ENCODE peak calls at places on chromosome 18, in seven cellular contexts. F is IMR-90, P is body of pancreas, M is heart left ventricle, K is HCT116, I is endothelial cell of umbilical vein, E is A549. X is an unnamed sample.

GRCh38 chr18:26956894-26957293 is 91.4 kb upstream of the AQP4 start:
- DNase-seq in P (no peak), I (no peak), M (no peak), E (no peak), K (no peak), F (no peak), X (no peak)

GRCh38 chr18:48827321-48828200 is 123.2 kb downstream of the SMAD7 start:
- DNase-seq in E (no peak), F (peak), M (peak), P (no peak), K (no peak), I (peak), X (peak)

GRCh38 chr18:52677991-52678390 is 338.0 kb downstream of the DCC start:
- DNase-seq in E (no peak), F (no peak), I (no peak), K (no peak), M (no peak), P (no peak), X (no peak)

GRCh38 chr18:3692113-3692621 is 242.2 kb downstream of the TGIF1 start:
- DNase-seq in F (no peak), E (peak), K (no peak), P (no peak), I (no peak), M (no peak), X (no peak)

GRCh38 chr18:43606800-43607199 is 329.5 kb upstream of the SYT4 start:
- DNase-seq in K (no peak), M (no peak), F (no peak), P (no peak), E (no peak), I (no peak), X (no peak)

GRCh38 chr18:6289454-6290242 is 125.1 kb downstream of the L3MBTL4 start:
- DNase-seq in M (no peak), F (no peak), E (no peak), K (no peak), I (no peak), P (no peak), X (no peak)

GRCh38 chr18:50560681-50561629 is 1.1 kb downstream of the MAPK4 start:
- DNase-seq in M (peak), P (peak), E (no peak), I (no peak), K (no peak), F (no peak), X (no peak)

GRCh38 chr18:45353530-45353929 is 261.7 kb upstream of the SLC14A2 start:
- DNase-seq in E (peak), P (no peak), K (no peak), F (no peak), M (no peak), I (no peak), X (no peak)

DNA sequence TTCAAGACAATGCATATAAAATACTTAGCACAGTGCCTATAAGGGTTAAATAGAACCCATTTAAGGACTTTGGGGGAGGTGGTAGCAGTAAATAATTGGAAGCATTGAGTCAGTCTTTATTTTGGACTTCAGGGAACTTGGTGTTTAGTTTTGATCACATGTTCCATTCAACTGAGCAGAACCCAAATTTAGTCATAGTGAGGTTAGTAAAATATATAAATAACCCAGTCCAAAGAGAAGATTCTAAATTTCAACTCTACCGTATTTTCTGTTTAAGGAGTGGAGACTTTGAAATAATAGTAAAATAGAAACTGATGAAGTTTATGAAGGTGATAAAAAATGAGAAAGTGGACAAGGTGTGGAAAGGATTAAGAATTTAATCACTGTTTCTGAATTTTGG is 19.7 kb downstream of the TWSG1 start:
- DNase-seq in F (peak), P (no peak), M (no peak), I (no peak), K (no peak), E (no peak), X (no peak)
- H3K4me3 ChIP-seq in F (no peak), P (no peak), M (no peak), I (no peak), K (no peak), E (no peak), X (no peak)

GRCh38 chr18:79406708-79407107 is 11.0 kb downstream of the NFATC1 start:
- DNase-seq in E (no peak), M (peak), F (no peak), I (no peak), K (no peak), P (no peak), X (no peak)

GRCh38 chr18:79403723-79404566 is 8.2 kb downstream of the NFATC1 start:
- DNase-seq in F (no peak), P (no peak), I (peak), K (no peak), M (peak), E (no peak), X (no peak)

GRCh38 chr18:79404567-79404910 is 8.8 kb downstream of the NFATC1 start:
- DNase-seq in K (no peak), F (no peak), M (peak), E (no peak), I (no peak), P (no peak), X (no peak)

GRCh38 chr18:79405781-79406575 is 10.2 kb downstream of the NFATC1 start:
- DNase-seq in I (peak), P (no peak), E (no peak), K (no peak), F (no peak), M (peak), X (no peak)

DNA sequence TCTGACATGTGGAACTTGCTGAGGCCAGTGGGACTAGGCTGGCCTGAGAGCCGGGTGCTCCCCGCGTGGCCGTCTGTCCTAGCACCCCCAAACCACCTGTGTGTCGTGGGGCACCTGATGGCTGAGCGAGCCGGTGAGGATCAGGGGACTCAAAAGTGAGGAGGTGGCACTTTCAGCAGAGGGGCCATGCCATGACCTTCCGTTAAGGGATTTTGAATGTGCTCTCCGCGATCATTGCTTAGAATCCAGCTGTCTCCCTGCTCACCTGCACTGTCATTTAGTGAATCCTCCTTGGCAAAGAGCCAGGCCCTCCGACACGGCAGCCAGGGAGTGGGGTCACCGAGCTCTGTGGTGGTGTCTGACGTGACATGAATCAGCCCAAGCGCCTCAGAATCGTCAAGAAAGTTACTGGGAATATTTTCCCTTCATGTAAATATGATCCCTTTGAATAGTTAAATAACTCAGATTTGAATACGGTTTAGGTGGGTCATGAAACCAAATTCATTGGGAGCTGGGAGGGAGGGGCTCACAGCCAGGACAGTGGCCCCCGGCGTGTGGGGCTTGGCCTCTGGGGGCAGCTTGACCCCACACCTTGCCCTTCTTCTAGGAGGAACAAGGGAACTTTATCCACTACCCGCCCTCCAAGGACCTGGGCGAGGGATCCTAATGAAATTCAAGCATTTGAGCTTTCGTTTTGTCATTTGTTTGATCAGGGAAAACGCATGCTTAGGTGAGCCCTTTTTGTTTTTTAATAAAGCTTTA is 9.5 kb downstream of the NFATC1 start:
- DNase-seq in K (no peak), M (peak), P (no peak), I (no peak), F (no peak), E (no peak), X (no peak)
- H3K27ac ChIP-seq in K (no peak), M (peak), P (no peak), I (peak), F (no peak), E (no peak), X (peak)

GRCh38 chr18:7877609-7878008 is 310.5 kb downstream of the PTPRM start:
- DNase-seq in F (no peak), M (no peak), K (no peak), P (no peak), I (peak), E (peak), X (no peak)
- TF ChIP-seq POLR2A in F (no peak), M (no peak), K (no peak), P (no peak), I (no peak), E (no peak), X (no peak)

GRCh38 chr18:72868666-72869661 is 1.2 kb upstream of the NETO1 start:
- DNase-seq in E (no peak), F (no peak), K (no peak), I (no peak), P (no peak), M (no peak), X (no peak)

GRCh38 chr18:72866572-72866900 is 1.3 kb downstream of the NETO1 start:
- DNase-seq in P (no peak), E (no peak), M (no peak), F (no peak), K (no peak), I (no peak), X (no peak)

GRCh38 chr18:72867721-72868665 is at the start of gene NETO1:
- DNase-seq in I (no peak), K (no peak), P (no peak), F (no peak), E (no peak), M (no peak), X (no peak)

GRCh38 chr18:72869786-72870185 is 2.0 kb upstream of the NETO1 start:
- DNase-seq in I (no peak), F (no peak), K (no peak), E (no peak), M (no peak), P (no peak), X (no peak)

DNA sequence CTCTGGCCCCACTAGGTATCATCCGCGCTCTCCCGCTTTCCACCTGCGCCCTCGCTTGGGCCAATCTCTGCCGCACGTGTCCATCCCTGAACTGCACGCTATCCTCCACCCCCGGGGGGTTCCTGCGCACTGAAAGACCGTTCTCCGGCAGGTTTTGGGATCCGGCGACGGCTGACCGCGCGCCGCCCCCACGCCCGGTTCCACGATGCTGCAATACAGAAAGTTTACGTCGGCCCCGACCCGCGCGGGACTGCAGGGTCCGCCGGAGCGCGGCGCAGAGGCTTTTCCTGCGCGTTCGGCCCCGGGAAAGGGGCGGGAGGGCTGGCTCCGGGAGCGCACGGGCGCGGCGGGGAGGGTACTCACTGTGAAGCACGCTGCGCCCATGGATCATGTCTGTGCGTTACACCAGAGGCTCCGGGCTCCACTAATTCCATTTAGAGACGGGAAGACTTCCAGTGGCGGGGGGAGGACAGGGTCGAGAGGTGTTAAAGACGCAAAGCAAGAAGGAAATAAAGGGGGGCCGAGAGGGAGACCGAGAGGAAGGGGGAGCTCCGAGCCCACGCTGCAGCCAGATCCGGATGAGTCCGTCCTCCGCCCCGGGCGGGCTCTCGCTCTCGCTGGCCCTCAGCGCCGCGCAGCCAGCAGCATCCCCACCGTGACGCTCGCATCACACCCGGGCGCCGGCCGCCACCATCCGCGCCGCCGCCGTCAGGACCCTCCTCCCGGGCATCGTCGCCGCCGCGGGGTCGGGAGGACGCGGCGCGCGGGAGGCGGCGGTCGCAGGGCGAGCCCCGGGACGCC is 686 bp downstream of the NETO1 start:
- DNase-seq in M (no peak), F (no peak), P (no peak), I (no peak), E (no peak), K (no peak), X (no peak)
- H3K4me3 ChIP-seq in M (peak), F (peak), P (no peak), I (no peak), E (peak), K (no peak), X (peak)

GRCh38 chr18:76443519-76444435 is 51.3 kb downstream of the ZNF516 start:
- DNase-seq in E (no peak), M (no peak), I (no peak), F (no peak), P (no peak), K (no peak), X (no peak)
- H3K27ac ChIP-seq in E (no peak), M (no peak), I (no peak), F (no peak), P (no peak), K (no peak), X (no peak)

DNA sequence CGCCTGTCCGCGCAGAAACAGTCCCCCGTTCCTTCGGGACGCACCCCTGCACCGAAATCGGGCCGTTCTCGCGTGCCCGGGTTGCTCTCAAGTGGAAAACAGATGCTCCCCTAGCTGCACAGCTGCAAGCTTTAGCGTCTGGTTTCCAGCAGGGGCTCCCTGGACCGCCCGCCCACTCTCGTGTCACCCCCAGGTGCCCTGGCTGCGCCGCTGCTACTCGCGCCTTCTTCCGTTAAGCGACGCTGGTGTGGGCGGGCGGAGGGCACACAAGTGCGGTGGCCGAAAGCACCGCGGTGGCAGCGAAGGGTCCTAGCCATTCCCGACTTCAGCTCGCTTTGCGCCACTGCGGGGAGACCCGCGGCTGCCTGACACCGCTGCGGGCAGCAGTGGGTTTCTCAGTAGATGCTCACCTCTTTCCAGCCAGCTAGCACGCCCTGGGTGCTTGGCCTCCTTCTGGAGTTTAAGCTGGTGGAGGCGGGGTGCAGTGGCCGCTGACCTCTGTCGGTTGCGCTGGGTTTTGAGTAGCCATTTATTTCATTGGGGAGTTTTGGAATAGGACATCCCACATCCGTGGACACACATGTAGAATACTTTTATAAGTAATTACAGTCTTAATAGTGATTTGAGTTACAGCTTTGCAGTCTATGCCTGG is 806 bp downstream of the ZNF407 start:
- DNase-seq in K (peak), P (peak), I (no peak), M (peak), E (peak), F (peak), X (peak)
- TF ChIP-seq POLR2A in K (peak), P (no peak), I (no peak), M (no peak), E (no peak), F (no peak), X (no peak)

GRCh38 chr18:23138470-23138869 is 3.2 kb downstream of the CABLES1 start:
- DNase-seq in F (no peak), P (peak), E (no peak), K (no peak), I (no peak), M (peak), X (no peak)

GRCh38 chr18:23136326-23137092 is 1.2 kb downstream of the CABLES1 start:
- DNase-seq in M (peak), P (no peak), F (no peak), E (no peak), I (no peak), K (no peak), X (peak)

GRCh38 chr18:23135679-23136325 is 517 bp downstream of the CABLES1 start:
- DNase-seq in F (no peak), P (peak), K (no peak), E (no peak), I (no peak), M (no peak), X (peak)

GRCh38 chr18:23137093-23137640 is 1.9 kb downstream of the CABLES1 start:
- DNase-seq in E (no peak), F (no peak), K (no peak), I (peak), P (no peak), M (no peak), X (no peak)

DNA sequence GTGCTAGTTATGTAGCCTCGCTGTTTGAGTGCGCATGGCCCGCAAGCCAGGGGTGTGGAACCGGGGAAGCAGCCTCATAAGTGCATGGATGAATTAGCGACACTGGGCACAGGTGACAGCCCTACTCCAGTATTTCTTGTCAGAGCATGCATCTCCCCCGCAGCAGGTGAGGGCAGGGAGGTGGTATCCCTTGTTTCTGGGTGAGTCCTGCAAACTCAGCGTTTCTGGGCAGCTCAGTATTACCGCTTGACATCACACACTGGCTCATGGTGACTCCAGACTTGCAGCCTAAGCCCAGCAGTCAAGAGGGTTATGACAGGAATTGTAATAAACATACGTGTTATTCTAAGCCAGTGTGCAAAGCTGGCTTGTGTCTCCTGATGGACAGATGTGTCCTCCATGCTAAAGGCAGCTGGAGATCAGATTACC is 2.5 kb downstream of the CABLES1 start:
- DNase-seq in I (no peak), F (no peak), M (no peak), E (no peak), P (no peak), K (no peak), X (no peak)
- H3K4me3 ChIP-seq in I (peak), F (peak), M (no peak), E (no peak), P (no peak), K (no peak), X (peak)

DNA sequence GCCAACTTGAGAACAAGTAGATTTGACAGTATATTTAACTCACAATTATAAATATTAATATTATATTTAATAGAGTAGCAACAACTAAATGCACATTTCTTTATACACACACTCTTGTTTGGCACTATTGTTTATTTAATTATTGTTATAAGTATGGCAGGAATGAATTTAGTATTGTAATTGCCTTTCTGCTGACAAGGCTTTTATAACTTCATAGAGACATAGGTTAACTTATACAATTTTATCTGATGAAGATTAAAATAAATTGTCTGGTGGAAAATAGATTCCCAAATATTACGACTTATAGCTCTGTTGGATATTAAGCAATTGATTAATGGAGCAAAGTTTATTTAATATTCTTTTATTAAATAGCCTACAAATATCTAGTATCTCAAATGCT is 347.9 kb upstream of the CDH19 start:
- DNase-seq in F (no peak), I (no peak), P (no peak), E (no peak), M (no peak), K (no peak), X (no peak)
- H3K27ac ChIP-seq in F (no peak), I (no peak), P (no peak), E (no peak), M (no peak), K (no peak), X (no peak)

GRCh38 chr18:77024476-77024875 is 108.1 kb downstream of the MBP start:
- DNase-seq in E (no peak), K (no peak), F (no peak), I (no peak), M (no peak), P (no peak), X (no peak)
- TF ChIP-seq POLR2A in E (no peak), K (no peak), F (no peak), I (no peak), M (no peak), P (no peak), X (no peak)

GRCh38 chr18:58345064-58345463 is 283.8 kb downstream of the ALPK2 start:
- DNase-seq in F (no peak), M (no peak), E (no peak), K (no peak), P (no peak), I (no peak), X (no peak)
- H3K4me3 ChIP-seq in F (no peak), M (no peak), E (no peak), K (no peak), P (no peak), I (no peak), X (no peak)

X was measured in breast epithelium.